ENCODE peak calls at places on chromosomes 3 and 15, in four cellular contexts. One of them, this sample, is unnamed.

GRCh38 chr3:155423526-155423925 is 130.0 kb upstream of the STRIT1 start:
- DNase-seq in GM23338: no peak
- DNase-seq in GM12878: no peak
- DNase-seq in K562: no peak
- DNase-seq in this sample: no peak

GRCh38 chr3:129238945-129239705 is 10.3 kb upstream of the COPG1 start:
- DNase-seq in GM23338: no peak
- DNase-seq in GM12878: no peak
- DNase-seq in K562: peak; percentile 40
- DNase-seq in this sample: no peak

GRCh38 chr3:124467980-124468902 is 262.0 kb upstream of the UMPS start:
- DNase-seq in K562: peak; percentile 71
- DNase-seq in GM23338: peak; percentile 76
- DNase-seq in GM12878: no peak
- DNase-seq in this sample: peak; percentile 44

GRCh38 chr3:3189102-3189727 is 9.7 kb upstream of the CRBN start:
- DNase-seq in K562: peak; percentile 66
- DNase-seq in GM23338: no peak
- DNase-seq in GM12878: no peak
- DNase-seq in this sample: no peak

GRCh38 chr3:27311400-27311799 is 57.8 kb downstream of the NEK10 start:
- DNase-seq in GM12878: no peak
- DNase-seq in K562: no peak
- DNase-seq in GM23338: peak; percentile 10
- DNase-seq in this sample: peak; percentile 60

GRCh38 chr3:32825601-32826375 is 8.0 kb downstream of the TRIM71 start:
- DNase-seq in GM12878: no peak
- DNase-seq in K562: no peak
- DNase-seq in GM23338: peak; percentile 5
- DNase-seq in this sample: no peak

GRCh38 chr3:17852217-17852616 is 109.8 kb upstream of the TBC1D5 start:
- DNase-seq in GM23338: no peak
- DNase-seq in GM12878: peak; percentile 25
- DNase-seq in K562: no peak
- DNase-seq in this sample: no peak

GRCh38 chr15:26201177-26201858 is 338.2 kb upstream of the ATP10A start:
- DNase-seq in K562: no peak
- DNase-seq in GM23338: peak; percentile 46
- DNase-seq in GM12878: no peak
- DNase-seq in this sample: no peak

GRCh38 chr3:196397941-196398340 is 34.3 kb downstream of the UBXN7 start:
- DNase-seq in K562: no peak
- DNase-seq in GM12878: no peak
- DNase-seq in GM23338: no peak
- DNase-seq in this sample: no peak

GRCh38 chr3:48927928-48928327 is 9.3 kb downstream of the ARIH2 start:
- DNase-seq in GM23338: no peak
- DNase-seq in K562: no peak
- DNase-seq in GM12878: no peak
- DNase-seq in this sample: no peak

GRCh38 chr3:148735597-148735996 is 37.9 kb downstream of the AGTR1 start:
- DNase-seq in K562: no peak
- DNase-seq in GM23338: no peak
- DNase-seq in GM12878: no peak
- DNase-seq in this sample: no peak

GRCh38 chr15:44296625-44297524 is 8.4 kb downstream of the GOLM2 start:
- DNase-seq in GM23338: peak; percentile 33
- DNase-seq in K562: peak; percentile 80
- DNase-seq in GM12878: no peak
- DNase-seq in this sample: peak; percentile 35

GRCh38 chr3:71979155-71979554 is 194.2 kb upstream of the PROK2 start:
- DNase-seq in GM12878: no peak
- DNase-seq in GM23338: no peak
- DNase-seq in K562: no peak
- DNase-seq in this sample: no peak

GRCh38 chr3:192915724-192916123 is 1.9 kb downstream of the MB21D2 start:
- DNase-seq in GM23338: no peak
- DNase-seq in K562: no peak
- DNase-seq in GM12878: no peak
- DNase-seq in this sample: no peak

GRCh38 chr3:192913540-192913939 is 4.1 kb downstream of the MB21D2 start:
- DNase-seq in GM23338: no peak
- DNase-seq in K562: no peak
- DNase-seq in GM12878: no peak
- DNase-seq in this sample: no peak

GRCh38 chr3:192916455-192917257 is 1.0 kb downstream of the MB21D2 start:
- DNase-seq in K562: no peak
- DNase-seq in GM12878: no peak
- DNase-seq in GM23338: peak; percentile 93
- DNase-seq in this sample: peak; percentile 35

GRCh38 chr3:192914873-192915272 is 2.8 kb downstream of the MB21D2 start:
- DNase-seq in K562: no peak
- DNase-seq in GM23338: no peak
- DNase-seq in GM12878: no peak
- DNase-seq in this sample: no peak

DNA sequence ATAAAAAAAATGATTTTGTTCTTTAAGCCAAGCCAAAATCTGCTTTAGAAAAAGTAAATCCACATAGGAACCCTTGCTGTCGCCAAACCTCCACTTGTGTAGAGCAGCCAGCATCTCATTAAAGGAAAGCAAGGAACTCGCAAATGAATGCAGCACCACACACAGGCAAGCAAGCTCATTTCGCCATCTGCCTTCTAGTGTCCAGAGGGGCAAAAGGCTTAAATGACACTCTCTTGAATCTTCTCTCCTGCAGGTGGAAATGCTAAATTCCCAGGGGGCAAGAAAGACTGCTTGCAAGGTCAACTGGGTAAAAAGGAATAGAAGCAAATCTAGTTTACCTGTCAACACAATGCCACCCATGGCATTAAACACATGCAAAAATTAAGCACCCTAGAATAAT is 2.4 kb downstream of the MB21D2 start:
- DNase-seq in GM12878: no peak
- DNase-seq in K562: no peak
- DNase-seq in GM23338: peak; percentile 80
- DNase-seq in this sample: peak; percentile 61
- TF ChIP-seq JUNB in GM12878: no peak
- TF ChIP-seq JUNB in K562: no peak
- TF ChIP-seq JUNB in GM23338: no peak
- TF ChIP-seq JUNB in this sample: no peak

DNA sequence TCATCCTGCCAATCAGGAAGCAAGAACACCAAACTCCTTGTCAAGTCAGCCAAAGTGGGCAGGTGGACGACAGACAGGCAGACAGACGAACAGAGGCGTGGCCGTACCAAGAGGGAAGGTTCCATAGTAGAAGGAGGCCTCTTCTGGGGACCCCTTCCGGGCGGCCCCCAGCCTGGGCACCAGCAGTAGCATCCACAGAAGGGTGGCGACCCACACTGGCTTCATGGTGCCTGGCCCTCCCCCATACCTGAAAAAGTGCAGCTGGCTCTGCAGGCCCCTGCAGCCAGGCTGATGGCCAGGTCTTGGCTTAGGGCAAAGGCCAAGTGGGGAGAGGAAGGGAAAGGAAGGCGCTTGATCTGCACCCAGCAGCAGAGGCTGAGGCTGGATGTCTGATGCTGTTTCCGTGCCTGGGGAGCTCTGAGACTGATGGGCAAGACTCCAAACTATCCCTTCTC is 630 bp downstream of the LCTL start:
- DNase-seq in K562: no peak
- DNase-seq in GM12878: no peak
- DNase-seq in GM23338: peak; percentile 32
- DNase-seq in this sample: no peak
- H3K4me3 ChIP-seq in K562: no peak overlapping the region
- H3K4me3 ChIP-seq in GM12878: no peak overlapping the region
- H3K4me3 ChIP-seq in GM23338: peak overlapping the region; percentile 46
- H3K4me3 ChIP-seq in this sample: no peak overlapping the region

GRCh38 chr15:51884517-51885236 is 55.2 kb downstream of the TMOD3 start:
- DNase-seq in GM12878: no peak
- DNase-seq in GM23338: no peak
- DNase-seq in K562: no peak
- DNase-seq in this sample: no peak
- TF ChIP-seq JUNB in GM12878: no peak
- TF ChIP-seq JUNB in GM23338: no peak
- TF ChIP-seq JUNB in K562: no peak
- TF ChIP-seq JUNB in this sample: no peak

DNA sequence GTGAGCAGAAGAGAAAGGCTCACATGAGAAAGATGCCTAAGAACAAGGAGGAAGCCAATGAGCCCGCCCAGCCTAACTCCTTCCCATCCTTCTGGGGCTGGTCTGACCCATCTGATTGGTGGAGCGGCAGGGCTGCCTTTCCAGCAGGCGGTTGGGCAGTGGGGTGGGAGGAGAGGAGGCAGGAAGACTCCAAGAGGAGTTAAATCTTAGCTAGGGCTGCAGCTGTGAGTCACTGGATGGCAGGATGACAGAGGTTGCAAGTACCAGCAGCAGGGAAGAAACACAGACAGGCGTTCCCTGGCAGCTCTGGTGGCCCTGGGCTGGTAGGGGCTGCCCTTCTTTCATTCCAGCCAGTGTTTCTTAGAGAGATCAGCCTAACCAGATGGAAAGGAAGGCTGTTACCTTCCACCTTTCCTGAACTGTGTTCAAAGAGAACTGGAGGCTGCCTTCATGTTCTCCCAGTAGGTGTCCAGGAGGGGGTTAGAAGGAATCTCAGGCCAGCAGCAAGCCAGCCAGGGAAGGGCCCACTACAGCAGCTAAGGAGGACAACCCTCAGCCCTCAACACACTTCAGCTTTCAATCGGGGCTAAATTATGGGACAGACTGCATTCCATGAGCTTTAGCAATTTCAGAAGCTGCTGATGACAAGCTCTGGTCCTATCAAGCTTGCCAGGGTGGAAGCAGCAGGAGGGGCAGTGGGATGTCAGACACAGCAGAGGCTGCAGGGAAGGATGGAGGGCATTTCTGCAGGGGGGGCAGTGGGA is 50.3 kb downstream of the CHSY1 start:
- DNase-seq in GM23338: peak; percentile 93
- DNase-seq in GM12878: no peak
- DNase-seq in K562: peak; percentile 37
- DNase-seq in this sample: peak; percentile 93
- H3K4me3 ChIP-seq in GM23338: no peak overlapping the region
- H3K4me3 ChIP-seq in GM12878: no peak overlapping the region
- H3K4me3 ChIP-seq in K562: no peak overlapping the region
- H3K4me3 ChIP-seq in this sample: no peak overlapping the region

GRCh38 chr15:90126457-90127435 is 24.5 kb upstream of the IDH2 start:
- DNase-seq in GM23338: peak; percentile 93
- DNase-seq in GM12878: no peak
- DNase-seq in K562: no peak
- DNase-seq in this sample: peak; percentile 50

GRCh38 chr15:90126022-90126421 is 23.8 kb upstream of the IDH2 start:
- DNase-seq in GM12878: no peak
- DNase-seq in GM23338: no peak
- DNase-seq in K562: no peak
- DNase-seq in this sample: no peak

GRCh38 chr15:90131848-90132247 is 29.6 kb upstream of the IDH2 start:
- DNase-seq in GM12878: no peak
- DNase-seq in K562: no peak
- DNase-seq in GM23338: no peak
- DNase-seq in this sample: no peak

GRCh38 chr15:90132437-90132836 is 30.2 kb upstream of the IDH2 start:
- DNase-seq in K562: no peak
- DNase-seq in GM12878: no peak
- DNase-seq in GM23338: no peak
- DNase-seq in this sample: no peak

GRCh38 chr15:90130291-90130690 is 28.0 kb upstream of the IDH2 start:
- DNase-seq in K562: no peak
- DNase-seq in GM23338: no peak
- DNase-seq in GM12878: no peak
- DNase-seq in this sample: no peak
- TF ChIP-seq JUNB in K562: no peak
- TF ChIP-seq JUNB in GM23338: no peak
- TF ChIP-seq JUNB in GM12878: no peak
- TF ChIP-seq JUNB in this sample: no peak